ENCODE peak calls at places on chromosomes 3 and 15, in five cellular contexts. One of them, this sample, is unnamed.

GRCh38 chr3:121063628-121064027 is 155.6 kb downstream of the STXBP5L start:
- DNase-seq in HL-60: no peak
- DNase-seq in kidney: no peak
- DNase-seq in right atrium auricular region: no peak
- DNase-seq in AG04450: no peak
- DNase-seq in this sample: no peak

GRCh38 chr3:61877359-61877770 is 316.0 kb downstream of the PTPRG start:
- DNase-seq in kidney: no peak
- DNase-seq in AG04450: no peak
- DNase-seq in right atrium auricular region: no peak
- DNase-seq in HL-60: no peak
- DNase-seq in this sample: no peak

GRCh38 chr15:63233667-63234419 is 43.6 kb upstream of the APH1B start:
- DNase-seq in right atrium auricular region: no peak
- DNase-seq in AG04450: no peak
- DNase-seq in kidney: no peak
- DNase-seq in HL-60: no peak
- DNase-seq in this sample: no peak

GRCh38 chr15:29101491-29101890 is 168.1 kb downstream of the NSMCE3 start:
- DNase-seq in AG04450: no peak
- DNase-seq in kidney: peak
- DNase-seq in right atrium auricular region: no peak
- DNase-seq in HL-60: no peak
- DNase-seq in this sample: no peak

GRCh38 chr3:53219897-53220483 is 35.8 kb downstream of the TKT start:
- DNase-seq in AG04450: peak
- DNase-seq in right atrium auricular region: peak
- DNase-seq in HL-60: peak
- DNase-seq in kidney: peak
- DNase-seq in this sample: peak

GRCh38 chr3:156781310-156782230 is 44.6 kb upstream of the LEKR1 start:
- DNase-seq in kidney: no peak
- DNase-seq in AG04450: no peak
- DNase-seq in right atrium auricular region: no peak
- DNase-seq in HL-60: no peak
- DNase-seq in this sample: no peak

GRCh38 chr3:124885466-124886167 is 1.5 kb downstream of the ITGB5 start:
- DNase-seq in kidney: no peak
- DNase-seq in right atrium auricular region: no peak
- DNase-seq in HL-60: no peak
- DNase-seq in AG04450: no peak
- DNase-seq in this sample: no peak

GRCh38 chr15:100889359-100890058 is 9.9 kb downstream of the ALDH1A3 start:
- DNase-seq in HL-60: no peak
- DNase-seq in right atrium auricular region: peak
- DNase-seq in kidney: peak
- DNase-seq in AG04450: peak
- DNase-seq in this sample: no peak

GRCh38 chr3:46110701-46111493 is 83.6 kb upstream of the XCR1 start:
- DNase-seq in right atrium auricular region: peak
- DNase-seq in HL-60: peak
- DNase-seq in AG04450: no peak
- DNase-seq in kidney: no peak
- DNase-seq in this sample: no peak

GRCh38 chr3:153372326-153372725 is 210.3 kb downstream of the RAP2B start:
- DNase-seq in kidney: no peak
- DNase-seq in AG04450: peak
- DNase-seq in HL-60: no peak
- DNase-seq in right atrium auricular region: peak
- DNase-seq in this sample: no peak

GRCh38 chr3:151093905-151094304 is 8.4 kb downstream of the MED12L start:
- DNase-seq in HL-60: no peak
- DNase-seq in right atrium auricular region: no peak
- DNase-seq in kidney: no peak
- DNase-seq in AG04450: no peak
- DNase-seq in this sample: no peak

GRCh38 chr3:10666621-10667020 is 149.4 kb upstream of the SLC6A11 start:
- DNase-seq in right atrium auricular region: no peak
- DNase-seq in HL-60: peak
- DNase-seq in kidney: no peak
- DNase-seq in AG04450: no peak
- DNase-seq in this sample: peak

GRCh38 chr3:192409203-192409837 is 318.0 kb downstream of the FGF12 start:
- DNase-seq in HL-60: no peak
- DNase-seq in right atrium auricular region: no peak
- DNase-seq in AG04450: no peak
- DNase-seq in kidney: peak
- DNase-seq in this sample: peak

GRCh38 chr3:97960561-97961275 is 11.5 kb downstream of the RIOX2 start:
- DNase-seq in HL-60: no peak
- DNase-seq in AG04450: no peak
- DNase-seq in kidney: no peak
- DNase-seq in right atrium auricular region: no peak
- DNase-seq in this sample: no peak

GRCh38 chr15:62110000-62110851 is 43.4 kb downstream of the C2CD4A start:
- DNase-seq in kidney: no peak
- DNase-seq in right atrium auricular region: no peak
- DNase-seq in AG04450: no peak
- DNase-seq in HL-60: no peak
- DNase-seq in this sample: no peak

GRCh38 chr3:125386811-125387210 is 11.7 kb upstream of the ZNF148 start:
- DNase-seq in AG04450: no peak
- DNase-seq in kidney: no peak
- DNase-seq in HL-60: no peak
- DNase-seq in right atrium auricular region: no peak
- DNase-seq in this sample: no peak

GRCh38 chr15:75129788-75130187 is 71.9 kb upstream of the C15orf39 start:
- DNase-seq in kidney: no peak
- DNase-seq in HL-60: no peak
- DNase-seq in AG04450: no peak
- DNase-seq in right atrium auricular region: no peak
- DNase-seq in this sample: no peak

GRCh38 chr3:153138267-153139210 is 23.5 kb upstream of the RAP2B start:
- DNase-seq in AG04450: peak
- DNase-seq in kidney: peak
- DNase-seq in right atrium auricular region: peak
- DNase-seq in HL-60: peak
- DNase-seq in this sample: no peak

GRCh38 chr3:15693340-15693739 is 91.8 kb downstream of the BTD start:
- DNase-seq in kidney: no peak
- DNase-seq in AG04450: no peak
- DNase-seq in HL-60: no peak
- DNase-seq in right atrium auricular region: no peak
- DNase-seq in this sample: no peak

GRCh38 chr3:44955917-44956316 is 20.1 kb downstream of the ZDHHC3 start:
- DNase-seq in kidney: no peak
- DNase-seq in AG04450: no peak
- DNase-seq in HL-60: no peak
- DNase-seq in right atrium auricular region: no peak
- DNase-seq in this sample: no peak

GRCh38 chr15:74893627-74894026 is 3.8 kb downstream of the MPI start:
- DNase-seq in HL-60: no peak
- DNase-seq in right atrium auricular region: no peak
- DNase-seq in AG04450: no peak
- DNase-seq in kidney: no peak
- DNase-seq in this sample: no peak

GRCh38 chr15:61275901-61276300 is 46.8 kb upstream of the RORA start:
- DNase-seq in kidney: no peak
- DNase-seq in AG04450: no peak
- DNase-seq in right atrium auricular region: no peak
- DNase-seq in HL-60: no peak
- DNase-seq in this sample: no peak

GRCh38 chr15:32029862-32030781 is at the start of gene CHRNA7:
- DNase-seq in kidney: peak
- DNase-seq in right atrium auricular region: peak
- DNase-seq in AG04450: no peak
- DNase-seq in HL-60: peak
- DNase-seq in this sample: peak

GRCh38 chr3:151315136-151315535 is 1.5 kb downstream of the GPR87 start:
- DNase-seq in right atrium auricular region: no peak
- DNase-seq in AG04450: no peak
- DNase-seq in kidney: no peak
- DNase-seq in HL-60: no peak
- DNase-seq in this sample: no peak

GRCh38 chr3:128269131-128269775 is 116.0 kb downstream of the EEFSEC start:
- DNase-seq in AG04450: no peak
- DNase-seq in right atrium auricular region: no peak
- DNase-seq in kidney: no peak
- DNase-seq in HL-60: no peak
- DNase-seq in this sample: no peak

GRCh38 chr3:54065140-54065539 is 57.2 kb upstream of the CACNA2D3 start:
- DNase-seq in right atrium auricular region: no peak
- DNase-seq in HL-60: no peak
- DNase-seq in AG04450: no peak
- DNase-seq in kidney: no peak
- DNase-seq in this sample: no peak

GRCh38 chr3:160709477-160710182 is 32.7 kb downstream of the ARL14 start:
- DNase-seq in AG04450: no peak
- DNase-seq in kidney: no peak
- DNase-seq in HL-60: no peak
- DNase-seq in right atrium auricular region: no peak
- DNase-seq in this sample: no peak

GRCh38 chr3:123339302-123339701 is 109.6 kb downstream of the ADCY5 start:
- DNase-seq in kidney: peak
- DNase-seq in HL-60: no peak
- DNase-seq in right atrium auricular region: no peak
- DNase-seq in AG04450: no peak
- DNase-seq in this sample: no peak

GRCh38 chr15:91751611-91752010 is 101.9 kb upstream of the SLCO3A1 start:
- DNase-seq in AG04450: no peak
- DNase-seq in kidney: no peak
- DNase-seq in HL-60: no peak
- DNase-seq in right atrium auricular region: no peak
- DNase-seq in this sample: no peak

GRCh38 chr3:98482717-98483482 is 14.6 kb upstream of the OR5K2 start:
- DNase-seq in AG04450: no peak
- DNase-seq in kidney: no peak
- DNase-seq in HL-60: no peak
- DNase-seq in right atrium auricular region: no peak
- DNase-seq in this sample: no peak

GRCh38 chr15:50880651-50881114 is 27.8 kb upstream of the AP4E1 start:
- DNase-seq in right atrium auricular region: no peak
- DNase-seq in kidney: no peak
- DNase-seq in HL-60: peak
- DNase-seq in AG04450: peak
- DNase-seq in this sample: no peak

GRCh38 chr3:52120576-52121458 is 33.4 kb downstream of the POC1A start:
- DNase-seq in kidney: peak
- DNase-seq in AG04450: no peak
- DNase-seq in HL-60: no peak
- DNase-seq in right atrium auricular region: no peak
- DNase-seq in this sample: no peak

GRCh38 chr3:73605388-73605787 is 19.4 kb downstream of the PDZRN3 start:
- DNase-seq in HL-60: no peak
- DNase-seq in AG04450: no peak
- DNase-seq in right atrium auricular region: no peak
- DNase-seq in kidney: no peak
- DNase-seq in this sample: no peak

GRCh38 chr3:172808969-172809546 is 58.5 kb downstream of the ECT2 start:
- DNase-seq in AG04450: peak
- DNase-seq in kidney: no peak
- DNase-seq in right atrium auricular region: no peak
- DNase-seq in HL-60: no peak
- DNase-seq in this sample: no peak

GRCh38 chr3:114640126-114640525 is 346.3 kb downstream of the TIGIT start:
- DNase-seq in right atrium auricular region: no peak
- DNase-seq in kidney: no peak
- DNase-seq in HL-60: no peak
- DNase-seq in AG04450: no peak
- DNase-seq in this sample: no peak
- TF ChIP-seq CTCF in right atrium auricular region: no peak
- TF ChIP-seq CTCF in kidney: no peak
- TF ChIP-seq CTCF in HL-60: no peak
- TF ChIP-seq CTCF in AG04450: no peak
- TF ChIP-seq CTCF in this sample: no peak

GRCh38 chr3:195140816-195141793 is 129.9 kb downstream of the XXYLT1 start:
- DNase-seq in HL-60: no peak
- DNase-seq in kidney: no peak
- DNase-seq in AG04450: no peak
- DNase-seq in right atrium auricular region: no peak
- DNase-seq in this sample: no peak
- H3K27ac ChIP-seq in HL-60: no peak
- H3K27ac ChIP-seq in kidney: no peak
- H3K27ac ChIP-seq in AG04450: no peak
- H3K27ac ChIP-seq in right atrium auricular region: no peak
- H3K27ac ChIP-seq in this sample: no peak

GRCh38 chr15:94293411-94294402 is 62.3 kb downstream of the MCTP2 start:
- DNase-seq in kidney: no peak
- DNase-seq in HL-60: no peak
- DNase-seq in AG04450: no peak
- DNase-seq in right atrium auricular region: no peak
- DNase-seq in this sample: no peak
- H3K4me3 ChIP-seq in kidney: no peak
- H3K4me3 ChIP-seq in HL-60: no peak
- H3K4me3 ChIP-seq in AG04450: no peak
- H3K4me3 ChIP-seq in right atrium auricular region: no peak
- H3K4me3 ChIP-seq in this sample: no peak

GRCh38 chr3:49720383-49721164 is 1.1 kb upstream of the AMIGO3 start:
- DNase-seq in AG04450: no peak
- DNase-seq in right atrium auricular region: no peak
- DNase-seq in HL-60: no peak
- DNase-seq in kidney: no peak
- DNase-seq in this sample: no peak

GRCh38 chr3:49717539-49718418 is 1.7 kb downstream of the AMIGO3 start:
- DNase-seq in AG04450: no peak
- DNase-seq in kidney: peak
- DNase-seq in HL-60: no peak
- DNase-seq in right atrium auricular region: no peak
- DNase-seq in this sample: no peak

GRCh38 chr3:49718419-49719213 is 868 bp downstream of the AMIGO3 start:
- DNase-seq in right atrium auricular region: no peak
- DNase-seq in HL-60: no peak
- DNase-seq in kidney: peak
- DNase-seq in AG04450: no peak
- DNase-seq in this sample: peak

GRCh38 chr3:49721165-49721860 is 1.8 kb upstream of the AMIGO3 start:
- DNase-seq in right atrium auricular region: no peak
- DNase-seq in kidney: no peak
- DNase-seq in HL-60: no peak
- DNase-seq in AG04450: no peak
- DNase-seq in this sample: no peak

DNA sequence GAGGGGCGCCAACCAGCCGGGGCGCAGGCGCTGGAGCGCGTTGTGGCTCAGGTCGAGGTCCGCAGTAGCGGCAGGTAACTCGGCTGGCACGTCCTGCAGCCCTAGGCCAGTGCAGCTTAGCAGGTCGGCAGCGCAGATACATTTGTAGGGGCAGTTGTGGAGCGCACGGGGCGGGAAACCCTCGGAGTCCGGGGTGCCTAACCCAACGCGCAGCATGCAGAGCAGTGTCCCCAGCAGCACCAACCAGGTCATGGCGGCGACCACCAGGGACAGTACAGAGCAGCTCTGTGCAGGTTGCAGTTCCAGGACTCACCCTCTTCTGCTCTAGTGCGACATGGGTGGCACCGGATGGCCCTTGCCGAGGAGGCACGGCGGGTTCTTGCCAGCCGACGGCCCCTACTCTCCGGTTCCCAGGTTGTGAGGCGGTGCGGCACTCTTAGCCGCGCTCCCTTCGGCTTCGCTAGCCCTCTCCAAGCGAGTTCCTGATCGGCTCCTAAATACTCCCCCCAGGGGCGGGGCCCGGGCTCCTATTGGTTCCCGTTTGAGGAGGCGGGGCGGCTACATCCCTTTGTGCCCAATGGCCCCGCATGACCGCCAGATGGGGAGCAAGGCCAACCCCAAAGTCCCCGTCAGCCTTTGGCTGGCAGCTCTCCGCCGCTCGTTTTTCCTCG is at the start of gene AMIGO3:
- DNase-seq in right atrium auricular region: peak
- DNase-seq in kidney: peak
- DNase-seq in HL-60: peak
- DNase-seq in AG04450: peak
- DNase-seq in this sample: peak
- TF ChIP-seq CTCF in right atrium auricular region: peak
- TF ChIP-seq CTCF in kidney: peak
- TF ChIP-seq CTCF in HL-60: peak
- TF ChIP-seq CTCF in AG04450: peak
- TF ChIP-seq CTCF in this sample: peak